ENCODE peak calls at places on chromosomes 3 and 15, in six cellular contexts. S, I, M, H, C and D are unnamed samples.

GRCh38 chr3:141875893-141876380 is 506 bp upstream of the ATP1B3 start:
- DNase-seq in S (peak; percentile 64), I (peak; percentile 81), M (peak; percentile 38), H (peak; percentile 96), C (peak; percentile 81), D (peak; percentile 79)

GRCh38 chr3:128383316-128384235 is 83.1 kb downstream of the DNAJB8 start:
- DNase-seq in S (peak; percentile 19), I (no peak), M (peak; percentile 71), H (no peak), C (peak; percentile 40), D (peak; percentile 91)

GRCh38 chr3:71681224-71681668 is 44.0 kb downstream of the EIF4E3 start:
- DNase-seq in S (peak; percentile 56), I (no peak), M (peak; percentile 32), H (no peak), C (peak; percentile 44), D (peak; percentile 67)

GRCh38 chr15:64651573-64652260 is 123.7 kb downstream of the RBPMS2 start:
- DNase-seq in S (no peak), I (peak; percentile 64), M (no peak), H (no peak), C (no peak), D (no peak)

GRCh38 chr3:58474967-58475578 is 16.8 kb upstream of the KCTD6 start:
- DNase-seq in S (no peak), I (no peak), M (no peak), H (no peak), C (no peak), D (no peak)

GRCh38 chr15:34644061-34644460 is 60.6 kb upstream of the GOLGA8B start:
- DNase-seq in S (no peak), I (no peak), M (no peak), H (no peak), C (peak; percentile 19), D (no peak)

GRCh38 chr3:25252291-25252690 is 175.8 kb upstream of the RARB start:
- DNase-seq in S (no peak), I (no peak), M (no peak), H (no peak), C (no peak), D (no peak)

GRCh38 chr15:74402873-74403589 is 30.7 kb downstream of the SEMA7A start:
- DNase-seq in S (no peak), I (peak; percentile 30), M (no peak), H (peak; percentile 96), C (no peak), D (no peak)

GRCh38 chr3:60048447-60048848 is 998.6 kb upstream of the CFAP20DC start:
- DNase-seq in S (no peak), I (peak; percentile 69), M (no peak), H (no peak), C (no peak), D (no peak)

GRCh38 chr3:67094167-67094566 is 96.1 kb downstream of the KBTBD8 start:
- DNase-seq in S (no peak), I (no peak), M (no peak), H (no peak), C (no peak), D (no peak)

GRCh38 chr3:176479291-176479690 is 718.0 kb downstream of the TBL1XR1 start:
- DNase-seq in S (no peak), I (no peak), M (no peak), H (no peak), C (no peak), D (no peak)

GRCh38 chr15:45641374-45641778 is 6.5 kb downstream of the SQOR start:
- DNase-seq in S (peak; percentile 39), I (no peak), M (no peak), H (no peak), C (peak; percentile 93), D (no peak)

GRCh38 chr15:45637552-45638033 is 2.8 kb downstream of the SQOR start:
- DNase-seq in S (peak; percentile 49), I (peak; percentile 79), M (peak; percentile 23), H (no peak), C (peak; percentile 77), D (no peak)

GRCh38 chr15:45642203-45642932 is 7.5 kb downstream of the SQOR start:
- DNase-seq in S (peak; percentile 26), I (no peak), M (no peak), H (no peak), C (no peak), D (no peak)

GRCh38 chr15:45638641-45639040 is 3.8 kb downstream of the SQOR start:
- DNase-seq in S (no peak), I (no peak), M (no peak), H (no peak), C (no peak), D (no peak)

DNA sequence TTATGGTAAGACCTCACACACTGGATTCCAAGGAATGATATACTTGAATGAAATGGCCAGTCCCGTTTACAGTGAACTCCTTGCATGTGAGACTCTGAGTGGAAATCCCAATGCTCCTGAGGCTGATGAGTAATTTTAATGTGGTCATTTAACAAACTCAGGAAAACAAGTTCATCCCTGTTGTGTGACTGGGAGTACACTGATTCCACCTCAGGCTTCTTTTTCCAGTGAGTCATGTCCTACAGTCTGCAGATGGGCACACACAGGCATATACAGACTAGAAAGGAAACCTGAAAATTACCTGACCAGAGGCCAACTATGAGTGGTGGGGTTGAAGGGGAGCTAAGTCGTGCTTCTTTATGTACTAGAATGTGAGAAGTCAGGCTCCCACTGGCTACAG is 5.8 kb downstream of the SQOR start:
- DNase-seq in S (no peak), I (no peak), M (no peak), H (no peak), C (peak; percentile 72), D (no peak)
- H3K4me1 ChIP-seq in S (peaks cover 63% of the 10 kb centered on the region), I (peaks cover 87% of the 10 kb centered on the region), M (no peaks in the 10 kb centered on the region), H (peaks cover 100% of the 10 kb centered on the region), C (peaks cover 85% of the 10 kb centered on the region), D (peaks cover 99% of the 10 kb centered on the region)

GRCh38 chr3:10992946-10993728 is 589 bp downstream of the SLC6A1 start:
- DNase-seq in S (no peak), I (no peak), M (no peak), H (no peak), C (no peak), D (no peak)
- H3K27ac ChIP-seq in S (no peak overlapping the region), I (no peak overlapping the region), M (no peak overlapping the region), H (no peak overlapping the region), C (no peak overlapping the region), D (no peak overlapping the region)

GRCh38 chr15:77018796-77019475 is 24.0 kb downstream of the PSTPIP1 start:
- DNase-seq in S (no peak), I (no peak), M (no peak), H (peak; percentile 76), C (no peak), D (peak; percentile 55)
- H3K4me1 ChIP-seq in S (peaks cover 13% of the 10 kb centered on the region), I (peaks cover 100% of the 10 kb centered on the region), M (peaks cover 8% of the 10 kb centered on the region), H (peaks cover 100% of the 10 kb centered on the region), C (no peaks in the 10 kb centered on the region), D (no peaks in the 10 kb centered on the region)

GRCh38 chr15:98855815-98856539 is 151.6 kb downstream of the PGPEP1L start:
- DNase-seq in S (no peak), I (no peak), M (no peak), H (no peak), C (peak; percentile 63), D (no peak)

GRCh38 chr15:98855067-98855814 is 152.4 kb downstream of the PGPEP1L start:
- DNase-seq in S (no peak), I (no peak), M (no peak), H (no peak), C (peak; percentile 53), D (no peak)

GRCh38 chr15:98853161-98853560 is 154.4 kb downstream of the PGPEP1L start:
- DNase-seq in S (peak; percentile 92), I (peak; percentile 75), M (peak; percentile 50), H (peak; percentile 90), C (peak; percentile 93), D (peak; percentile 89)

GRCh38 chr15:98854496-98854895 is 153.1 kb downstream of the PGPEP1L start:
- DNase-seq in S (no peak), I (no peak), M (no peak), H (no peak), C (no peak), D (no peak)

DNA sequence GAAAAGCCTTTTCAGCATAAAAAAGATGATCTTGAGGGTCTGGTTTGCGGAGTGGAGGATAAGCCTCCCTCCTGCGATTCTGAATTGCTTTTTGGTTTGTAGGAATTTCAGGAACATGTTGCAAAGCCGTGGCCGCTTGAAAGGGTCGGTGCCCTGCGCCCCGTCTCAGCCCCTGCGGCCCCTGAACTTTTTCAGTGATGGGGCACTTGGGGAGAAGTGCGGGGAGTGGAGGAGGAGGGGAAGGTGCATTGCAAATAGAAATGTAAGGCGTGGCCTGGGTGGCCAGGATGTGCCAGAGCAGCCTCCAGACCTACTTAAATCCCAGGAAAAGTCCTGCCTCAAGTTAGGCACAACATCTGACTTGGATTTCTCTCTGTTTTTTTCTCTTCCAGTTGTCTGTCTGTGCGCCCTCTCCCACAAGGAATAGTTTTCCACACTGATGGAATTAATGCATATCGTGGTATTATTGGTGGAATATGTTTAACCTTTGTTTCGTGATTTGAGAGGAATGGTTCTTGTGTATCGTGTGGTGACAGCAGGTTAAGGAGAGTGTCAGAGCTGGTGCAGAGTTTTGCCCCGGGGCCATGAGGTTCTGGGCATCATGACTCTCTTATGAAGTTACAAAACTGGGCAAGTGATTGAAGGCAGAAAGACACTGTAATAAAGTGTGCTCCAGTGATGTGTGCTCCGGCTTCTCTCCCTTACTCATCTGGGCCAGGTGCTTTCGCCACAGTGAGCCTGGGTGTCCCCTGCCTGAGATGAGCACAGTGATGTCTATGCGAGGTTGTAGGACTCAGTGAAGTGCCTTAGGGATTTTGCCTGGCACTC is 153.8 kb downstream of the PGPEP1L start:
- DNase-seq in S (no peak), I (no peak), M (no peak), H (peak; percentile 77), C (peak; percentile 87), D (no peak)
- H3K27ac ChIP-seq in S (peak overlapping the region; percentile 85), I (no peak overlapping the region), M (no peak overlapping the region), H (peak overlapping the region; percentile 91), C (peak overlapping the region; percentile 95), D (peak overlapping the region; percentile 85)

GRCh38 chr3:33425456-33425855 is 14.7 kb downstream of the UBP1 start:
- DNase-seq in S (no peak), I (no peak), M (no peak), H (no peak), C (no peak), D (no peak)
- H3K4me1 ChIP-seq in S (peaks cover 14% of the 10 kb centered on the region), I (peaks cover 31% of the 10 kb centered on the region), M (peaks cover 3% of the 10 kb centered on the region), H (peaks cover 60% of the 10 kb centered on the region), C (peaks cover 50% of the 10 kb centered on the region), D (peaks cover 59% of the 10 kb centered on the region)

GRCh38 chr15:32856753-32857152 is 138.9 kb downstream of the GREM1 start:
- DNase-seq in S (no peak), I (no peak), M (no peak), H (no peak), C (no peak), D (no peak)
- H3K27ac ChIP-seq in S (no peak overlapping the region), I (no peak overlapping the region), M (no peak overlapping the region), H (no peak overlapping the region), C (peak overlapping the region; percentile 86), D (no peak overlapping the region)

DNA sequence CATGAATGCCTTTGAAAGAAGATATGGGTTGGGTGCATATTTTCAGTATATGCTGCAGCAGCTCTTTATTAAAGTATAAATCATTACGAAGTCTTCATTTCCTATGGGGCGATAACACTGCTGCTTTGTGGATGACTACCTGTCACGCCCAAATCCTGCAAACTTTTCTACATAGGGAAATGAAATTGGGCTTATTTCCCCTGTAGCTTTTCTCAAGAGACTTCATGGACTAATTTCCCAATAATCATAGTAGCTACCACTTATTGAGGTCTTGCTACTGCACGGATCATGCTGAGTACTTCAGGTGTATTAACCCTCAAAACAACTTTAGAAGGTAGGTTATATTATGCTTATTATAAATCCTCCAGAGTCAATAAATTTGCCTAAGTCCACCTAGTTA is 8.0 kb downstream of the TGFBR2 start:
- DNase-seq in S (no peak), I (no peak), M (no peak), H (no peak), C (no peak), D (no peak)
- H3K4me1 ChIP-seq in S (peaks cover 68% of the 10 kb centered on the region), I (peaks cover 96% of the 10 kb centered on the region), M (no peaks in the 10 kb centered on the region), H (peaks cover 100% of the 10 kb centered on the region), C (peaks cover 97% of the 10 kb centered on the region), D (peaks cover 99% of the 10 kb centered on the region)